ENCODE peak calls at places on chromosomes 5 and 9, in seven cellular contexts. C, X, F, H, E, Y and Q are unnamed samples. For H3K9me3, the result is how much of the 10 kb centered on the place peaks cover.

GRCh38 chr9:127144670-127145458 is 22.4 kb upstream of the ANGPTL2 start:
- DNase-seq in E (no peak), X (peak), Y (no peak), H (no peak), F (no peak), C (peak), Q (no peak)

GRCh38 chr5:36396640-36397039 is 94.9 kb upstream of the RANBP3L start:
- DNase-seq in H (peak), Y (no peak), X (peak), C (no peak), E (no peak), F (no peak), Q (no peak)

GRCh38 chr9:116066221-116066620 is 87.4 kb upstream of the PAPPA start:
- DNase-seq in H (no peak), X (peak), F (no peak), Y (no peak), C (no peak), E (no peak), Q (no peak)

GRCh38 chr5:35780236-35780635 is 76.5 kb upstream of the IL7R start:
- DNase-seq in X (no peak), Y (no peak), H (no peak), F (no peak), C (no peak), E (no peak), Q (no peak)

GRCh38 chr5:52504584-52505240 is 283.0 kb upstream of the ITGA1 start:
- DNase-seq in C (no peak), H (no peak), F (no peak), E (no peak), Y (no peak), X (no peak), Q (no peak)

GRCh38 chr5:145056805-145057204 is 778.3 kb downstream of the PRELID2 start:
- DNase-seq in Y (no peak), X (no peak), C (no peak), H (peak), F (no peak), E (no peak), Q (no peak)

GRCh38 chr5:144187699-144188294 is 17.1 kb downstream of the KCTD16 start:
- DNase-seq in H (peak), E (peak), C (peak), X (peak), Y (no peak), F (peak), Q (peak)

GRCh38 chr9:31253800-31254762 is 1130.4 kb upstream of the ACO1 start:
- DNase-seq in Y (no peak), C (no peak), F (no peak), H (no peak), E (no peak), X (no peak), Q (no peak)

GRCh38 chr9:114098660-114099522 is at the start of gene KIF12:
- DNase-seq in H (no peak), Y (no peak), E (no peak), F (no peak), C (peak), X (no peak), Q (peak)

GRCh38 chr5:479566-480319 is 36.8 kb downstream of the EXOC3 start:
- DNase-seq in H (no peak), E (no peak), F (no peak), X (no peak), Y (no peak), C (no peak), Q (no peak)

GRCh38 chr5:112221118-112221517 is 198.0 kb downstream of the EPB41L4A start:
- DNase-seq in X (no peak), C (no peak), H (no peak), Y (no peak), F (no peak), E (no peak), Q (peak)

GRCh38 chr5:133698646-133699526 is 86.5 kb upstream of the FSTL4 start:
- DNase-seq in H (no peak), Y (no peak), F (no peak), C (no peak), X (no peak), E (no peak), Q (no peak)

GRCh38 chr5:103624748-103625147 is 62.2 kb upstream of the NUDT12 start:
- DNase-seq in X (peak), E (no peak), F (no peak), Y (no peak), H (peak), C (no peak), Q (no peak)

GRCh38 chr5:36611520-36612274 is 5.3 kb downstream of the SLC1A3 start:
- DNase-seq in E (no peak), X (peak), H (peak), F (no peak), Y (no peak), C (no peak), Q (no peak)

GRCh38 chr9:120360046-120360445 is 219.9 kb downstream of the CDK5RAP2 start:
- DNase-seq in F (no peak), Y (no peak), H (no peak), E (no peak), X (peak), C (no peak), Q (no peak)

GRCh38 chr9:33151601-33152000 is 15.5 kb downstream of the B4GALT1 start:
- DNase-seq in H (no peak), Y (no peak), C (no peak), X (no peak), F (no peak), E (no peak), Q (no peak)

GRCh38 chr5:180136661-180137381 is 65.3 kb upstream of the RNF130 start:
- DNase-seq in F (no peak), Y (no peak), C (no peak), X (no peak), H (no peak), E (no peak), Q (no peak)

GRCh38 chr5:18088020-18088579 is 453.8 kb downstream of the TAF11L14 start:
- DNase-seq in X (no peak), Y (no peak), E (no peak), C (no peak), H (no peak), F (no peak), Q (no peak)

GRCh38 chr5:176547811-176548210 is 1.3 kb upstream of the CDHR2 start:
- DNase-seq in C (no peak), F (no peak), Y (no peak), X (no peak), E (no peak), H (no peak), Q (peak)

GRCh38 chr9:136576269-136576626 is 30.4 kb upstream of the NOTCH1 start:
- DNase-seq in F (peak), X (no peak), H (peak), E (no peak), C (peak), Y (no peak), Q (no peak)

DNA sequence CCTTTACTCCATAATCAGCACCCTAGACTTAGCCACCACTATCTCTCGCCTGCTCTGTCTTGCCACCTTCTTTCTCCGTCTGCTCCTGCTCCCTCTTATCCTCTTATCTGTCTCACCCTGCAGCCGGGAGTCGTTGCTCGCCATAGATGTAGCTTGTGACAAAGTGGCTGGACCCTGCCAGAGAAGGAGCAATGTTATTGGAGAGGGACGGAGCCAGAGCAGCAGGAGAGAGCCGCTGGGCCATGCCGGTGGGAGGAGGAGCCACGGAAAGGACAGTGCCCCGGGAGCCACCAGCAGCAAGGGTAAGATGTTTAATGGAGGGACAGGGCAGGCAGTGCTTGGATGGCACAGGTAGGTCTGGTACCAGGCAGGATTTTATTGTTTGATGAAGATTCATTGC is 137.3 kb downstream of the SEC61B start:
- DNase-seq in C (no peak), H (no peak), Y (no peak), X (no peak), F (no peak), E (no peak), Q (no peak)
- H3K4me3 ChIP-seq in C (no peak), H (no peak), Y (no peak), X (no peak), F (no peak), E (no peak), Q (no peak)

GRCh38 chr5:73303139-73304079 is 130.4 kb downstream of the TMEM174 start:
- DNase-seq in F (peak), H (no peak), Y (no peak), E (no peak), X (no peak), C (no peak), Q (no peak)
- H3K9me3 ChIP-seq in F (under half), H (under half), Y (under half), E (under half), X (under half), C (under half), Q (under half)

GRCh38 chr5:123423278-123424149 is at the start of gene CEP120:
- DNase-seq in X (peak), Y (peak), F (peak), E (peak), H (peak), C (peak), Q (peak)
- TF ChIP-seq CTCF in X (peak), Y (peak), F (peak), E (peak), H (peak), C (peak), Q (peak)

GRCh38 chr9:131402738-131403492 is 9.0 kb downstream of the PRRC2B start:
- DNase-seq in H (peak), Y (no peak), X (peak), F (peak), E (peak), C (peak), Q (peak)
- H3K4me3 ChIP-seq in H (peak), Y (no peak), X (no peak), F (no peak), E (peak), C (no peak), Q (no peak)

GRCh38 chr5:73531356-73531755 is 33.1 kb downstream of the BTF3 start:
- DNase-seq in E (no peak), F (no peak), X (no peak), Y (no peak), H (peak), C (no peak), Q (no peak)

GRCh38 chr5:73529081-73529480 is 30.8 kb downstream of the BTF3 start:
- DNase-seq in Y (no peak), F (no peak), C (no peak), E (no peak), X (no peak), H (no peak), Q (no peak)

GRCh38 chr5:73534001-73534547 is 31.4 kb downstream of the ANKRA2 start:
- DNase-seq in F (no peak), E (no peak), X (no peak), C (peak), H (peak), Y (no peak), Q (no peak)

GRCh38 chr5:73534971-73535370 is 30.5 kb downstream of the ANKRA2 start:
- DNase-seq in F (no peak), Y (no peak), H (no peak), E (no peak), C (no peak), X (no peak), Q (no peak)

GRCh38 chr5:73532195-73532594 is 33.2 kb downstream of the ANKRA2 start:
- DNase-seq in Y (no peak), C (peak), F (no peak), X (no peak), H (no peak), E (no peak), Q (no peak)
- H3K9me3 ChIP-seq in Y (under half), C (under half), F (under half), X (under half), H (under half), E (under half), Q (under half)

DNA sequence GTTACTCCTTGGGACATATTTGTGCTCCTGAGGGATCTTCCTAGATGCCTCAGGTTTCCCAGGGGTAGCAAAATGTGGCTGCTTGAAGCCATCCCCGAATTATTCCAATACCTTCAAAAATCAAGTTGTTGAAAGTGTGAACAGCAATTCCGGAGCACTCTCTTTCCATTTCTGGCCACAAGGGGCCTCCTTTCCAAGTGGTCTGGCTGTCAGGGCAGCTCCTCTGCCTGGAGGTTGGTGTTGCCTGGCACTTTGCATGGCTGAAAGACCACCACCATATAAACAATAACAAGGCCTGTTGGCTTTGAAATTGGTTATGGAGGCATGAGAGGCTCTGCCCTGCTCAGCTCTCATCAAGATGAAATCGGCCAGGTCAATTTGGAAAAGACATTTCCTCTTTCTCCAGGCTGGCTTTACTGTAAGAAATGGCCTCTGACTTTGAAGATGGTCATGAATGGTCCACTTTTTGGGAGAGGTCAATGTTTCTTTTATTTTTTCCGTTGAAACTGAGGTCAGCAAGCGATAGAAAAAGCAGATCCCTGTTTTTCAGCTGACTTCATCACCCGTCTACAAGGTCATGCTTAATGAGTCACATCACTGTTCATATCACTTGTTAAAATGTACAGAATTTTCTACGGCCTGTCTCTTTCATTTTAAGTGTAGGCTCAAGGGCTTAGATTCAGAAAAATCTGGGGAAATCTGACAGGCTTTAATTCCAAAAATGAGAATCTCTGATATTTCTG is 481.1 kb upstream of the ZNF608 start:
- DNase-seq in C (no peak), Y (no peak), H (peak), F (no peak), E (peak), X (peak), Q (no peak)
- TF ChIP-seq CTCF in C (peak), Y (peak), H (peak), F (peak), E (peak), X (peak), Q (no peak)